ENCODE peak calls at places on chromosomes 12 and 14, in eight cellular contexts. One of them, this sample, is unnamed.

GRCh38 chr12:116599285-116600122 is 40.3 kb downstream of the MAP1LC3B2 start:
- DNase-seq in A549: peak; percentile 83
- DNase-seq in adrenal gland: peak; percentile 86
- DNase-seq in thoracic aorta: peak; percentile 56
- DNase-seq in tibial artery: peak; percentile 90
- DNase-seq in cardiac muscle cell: peak; percentile 87
- DNase-seq in OCI-LY7: peak; percentile 67
- DNase-seq in ovary: peak; percentile 95
- DNase-seq in this sample: peak; percentile 50

GRCh38 chr14:50977863-50978520 is 33.7 kb upstream of the PYGL start:
- DNase-seq in OCI-LY7: peak; percentile 59
- DNase-seq in thoracic aorta: no peak
- DNase-seq in cardiac muscle cell: no peak
- DNase-seq in ovary: no peak
- DNase-seq in tibial artery: no peak
- DNase-seq in A549: no peak
- DNase-seq in adrenal gland: no peak
- DNase-seq in this sample: no peak

GRCh38 chr12:131830335-131831020 is 2.3 kb downstream of the MMP17 start:
- DNase-seq in adrenal gland: peak; percentile 61
- DNase-seq in tibial artery: peak; percentile 86
- DNase-seq in OCI-LY7: peak; percentile 14
- DNase-seq in cardiac muscle cell: peak; percentile 93
- DNase-seq in ovary: peak; percentile 94
- DNase-seq in A549: peak; percentile 58
- DNase-seq in thoracic aorta: no peak
- DNase-seq in this sample: peak; percentile 33

GRCh38 chr12:26833692-26834168 is 736 bp upstream of the ITPR2 start:
- DNase-seq in adrenal gland: peak; percentile 81
- DNase-seq in cardiac muscle cell: peak; percentile 69
- DNase-seq in ovary: peak; percentile 68
- DNase-seq in thoracic aorta: no peak
- DNase-seq in A549: no peak
- DNase-seq in OCI-LY7: peak; percentile 85
- DNase-seq in tibial artery: peak; percentile 71
- DNase-seq in this sample: peak; percentile 26

GRCh38 chr14:44657688-44658388 is 150.8 kb upstream of the FSCB start:
- DNase-seq in tibial artery: no peak
- DNase-seq in OCI-LY7: no peak
- DNase-seq in A549: no peak
- DNase-seq in adrenal gland: no peak
- DNase-seq in cardiac muscle cell: peak; percentile 72
- DNase-seq in ovary: no peak
- DNase-seq in thoracic aorta: no peak
- DNase-seq in this sample: no peak

GRCh38 chr12:102948941-102949352 is 8.5 kb upstream of the ASCL1 start:
- DNase-seq in thoracic aorta: no peak
- DNase-seq in cardiac muscle cell: peak; percentile 60
- DNase-seq in OCI-LY7: peak; percentile 40
- DNase-seq in tibial artery: no peak
- DNase-seq in ovary: peak; percentile 66
- DNase-seq in adrenal gland: peak; percentile 32
- DNase-seq in A549: peak; percentile 47
- DNase-seq in this sample: peak; percentile 21

GRCh38 chr12:5904969-5905368 is 40.1 kb downstream of the ANO2 start:
- DNase-seq in cardiac muscle cell: no peak
- DNase-seq in A549: no peak
- DNase-seq in tibial artery: peak; percentile 55
- DNase-seq in thoracic aorta: no peak
- DNase-seq in OCI-LY7: no peak
- DNase-seq in adrenal gland: no peak
- DNase-seq in ovary: no peak
- DNase-seq in this sample: no peak

GRCh38 chr12:130952106-130952505 is 1.6 kb upstream of the ADGRD1 start:
- DNase-seq in A549: no peak
- DNase-seq in ovary: no peak
- DNase-seq in thoracic aorta: no peak
- DNase-seq in OCI-LY7: no peak
- DNase-seq in tibial artery: no peak
- DNase-seq in adrenal gland: no peak
- DNase-seq in cardiac muscle cell: no peak
- DNase-seq in this sample: no peak

GRCh38 chr12:3049596-3050314 is 27.4 kb upstream of the TSPAN9 start:
- DNase-seq in tibial artery: no peak
- DNase-seq in cardiac muscle cell: no peak
- DNase-seq in ovary: peak; percentile 54
- DNase-seq in OCI-LY7: peak; percentile 17
- DNase-seq in thoracic aorta: no peak
- DNase-seq in A549: no peak
- DNase-seq in adrenal gland: no peak
- DNase-seq in this sample: no peak

DNA sequence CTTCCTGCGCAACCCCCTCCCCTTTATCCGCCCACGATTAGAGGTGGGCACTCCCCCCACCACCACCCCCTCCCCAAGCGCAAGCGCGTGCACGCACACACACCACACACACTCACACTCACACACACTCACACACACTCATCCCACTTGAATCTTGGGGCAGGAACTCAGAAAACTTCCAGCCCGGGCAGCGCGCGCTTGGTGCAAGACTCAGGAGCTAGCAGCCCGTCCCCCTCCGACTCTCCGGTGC is at the start of gene HMGA2:
- DNase-seq in cardiac muscle cell: no peak
- DNase-seq in thoracic aorta: no peak
- DNase-seq in ovary: peak; percentile 47
- DNase-seq in tibial artery: no peak
- DNase-seq in adrenal gland: peak; percentile 31
- DNase-seq in OCI-LY7: no peak
- DNase-seq in A549: no peak
- DNase-seq in this sample: no peak
- H3K4me3 ChIP-seq in cardiac muscle cell: peak within 1 kb of the TSS; percentile 93
- H3K4me3 ChIP-seq in thoracic aorta: peak within 1 kb of the TSS; percentile 81
- H3K4me3 ChIP-seq in ovary: peak within 1 kb of the TSS; percentile 54
- H3K4me3 ChIP-seq in tibial artery: peak within 1 kb of the TSS; percentile 51
- H3K4me3 ChIP-seq in adrenal gland: peak within 1 kb of the TSS; percentile 20
- H3K4me3 ChIP-seq in OCI-LY7: no peak within 1 kb of the TSS
- H3K4me3 ChIP-seq in A549: peak within 1 kb of the TSS; percentile 80
- H3K4me3 ChIP-seq in this sample: no peak within 1 kb of the TSS

GRCh38 chr12:123098780-123099179 is 52.1 kb downstream of the PITPNM2 start:
- DNase-seq in cardiac muscle cell: no peak
- DNase-seq in adrenal gland: no peak
- DNase-seq in A549: no peak
- DNase-seq in tibial artery: no peak
- DNase-seq in thoracic aorta: no peak
- DNase-seq in ovary: no peak
- DNase-seq in OCI-LY7: no peak
- DNase-seq in this sample: no peak
- H3K27ac ChIP-seq in cardiac muscle cell: peak overlapping the region; percentile 86
- H3K27ac ChIP-seq in adrenal gland: peak overlapping the region; percentile 81
- H3K27ac ChIP-seq in A549: no peak overlapping the region
- H3K27ac ChIP-seq in tibial artery: no peak overlapping the region
- H3K27ac ChIP-seq in thoracic aorta: no peak overlapping the region
- H3K27ac ChIP-seq in ovary: no peak overlapping the region
- H3K27ac ChIP-seq in OCI-LY7: no peak overlapping the region
- H3K27ac ChIP-seq in this sample: no peak overlapping the region

DNA sequence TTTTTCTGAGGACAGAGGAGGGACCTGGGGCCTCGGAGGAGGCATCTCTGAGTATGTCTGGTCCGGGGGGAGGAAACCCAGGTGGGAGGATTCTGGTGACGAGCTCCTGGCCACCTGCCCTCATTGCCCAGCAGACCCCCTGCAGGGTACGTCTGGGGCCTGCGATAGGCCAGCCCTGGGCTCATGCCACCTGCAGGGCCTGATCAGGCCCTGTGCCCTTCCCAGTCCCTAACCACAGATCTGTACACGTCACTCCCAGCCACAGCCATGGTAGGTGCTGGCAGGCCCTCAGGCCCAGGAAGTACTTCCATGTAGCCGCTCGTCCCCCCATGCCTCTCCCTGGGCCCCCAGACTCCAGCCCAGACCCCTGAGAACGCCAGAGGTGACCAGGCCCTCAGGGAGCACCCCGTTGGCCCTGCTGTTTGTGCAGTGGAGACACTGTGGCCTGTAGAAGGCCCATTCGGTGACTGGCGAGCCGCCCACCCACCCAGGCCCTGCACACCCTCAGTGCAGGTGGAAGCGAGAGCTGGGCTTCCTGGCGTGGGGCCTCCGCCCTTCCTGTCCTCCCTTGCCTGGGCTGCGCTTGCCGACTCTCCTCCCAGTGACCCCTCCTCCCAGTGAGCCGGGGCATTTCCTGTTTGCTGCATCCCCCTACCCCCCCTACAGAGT is 5.7 kb downstream of the INF2 start:
- DNase-seq in thoracic aorta: no peak
- DNase-seq in tibial artery: no peak
- DNase-seq in ovary: no peak
- DNase-seq in OCI-LY7: no peak
- DNase-seq in adrenal gland: no peak
- DNase-seq in A549: no peak
- DNase-seq in cardiac muscle cell: no peak
- DNase-seq in this sample: peak; percentile 82
- H3K4me3 ChIP-seq in thoracic aorta: peak overlapping the region; percentile 5
- H3K4me3 ChIP-seq in tibial artery: no peak overlapping the region
- H3K4me3 ChIP-seq in ovary: no peak overlapping the region
- H3K4me3 ChIP-seq in OCI-LY7: no peak overlapping the region
- H3K4me3 ChIP-seq in adrenal gland: no peak overlapping the region
- H3K4me3 ChIP-seq in A549: no peak overlapping the region
- H3K4me3 ChIP-seq in cardiac muscle cell: no peak overlapping the region
- H3K4me3 ChIP-seq in this sample: peak overlapping the region; percentile 44

DNA sequence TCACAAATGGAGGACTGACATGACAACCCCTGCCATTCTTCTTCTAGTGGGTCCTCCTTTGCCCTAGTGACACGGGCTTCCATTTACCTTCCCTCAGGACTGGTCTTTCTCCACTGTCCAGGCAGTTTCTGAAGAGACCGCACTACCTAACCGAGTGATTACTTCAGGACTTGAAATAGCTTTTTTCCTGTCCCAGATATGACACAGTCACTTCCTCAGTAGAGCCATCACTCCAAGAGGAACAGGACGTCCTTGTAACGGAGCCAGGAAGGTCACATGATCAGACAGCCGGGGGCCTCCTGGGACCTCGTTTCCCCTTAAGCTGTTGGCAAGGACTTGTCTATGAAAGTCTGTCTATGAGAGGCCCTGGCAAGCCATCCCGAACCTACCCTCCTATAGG is 62.3 kb downstream of the FOS start:
- DNase-seq in adrenal gland: peak; percentile 87
- DNase-seq in tibial artery: peak; percentile 94
- DNase-seq in OCI-LY7: peak; percentile 14
- DNase-seq in cardiac muscle cell: peak; percentile 80
- DNase-seq in A549: no peak
- DNase-seq in ovary: peak; percentile 58
- DNase-seq in thoracic aorta: peak; percentile 49
- DNase-seq in this sample: no peak
- H3K27ac ChIP-seq in adrenal gland: peak overlapping the region; percentile 96
- H3K27ac ChIP-seq in tibial artery: peak overlapping the region; percentile 64
- H3K27ac ChIP-seq in OCI-LY7: no peak overlapping the region
- H3K27ac ChIP-seq in cardiac muscle cell: no peak overlapping the region
- H3K27ac ChIP-seq in A549: no peak overlapping the region
- H3K27ac ChIP-seq in ovary: no peak overlapping the region
- H3K27ac ChIP-seq in thoracic aorta: no peak overlapping the region
- H3K27ac ChIP-seq in this sample: no peak overlapping the region

GRCh38 chr12:47811581-47812484 is 7.9 kb downstream of the HDAC7 start:
- DNase-seq in cardiac muscle cell: peak; percentile 86
- DNase-seq in ovary: peak; percentile 84
- DNase-seq in A549: no peak
- DNase-seq in tibial artery: peak; percentile 91
- DNase-seq in thoracic aorta: peak; percentile 78
- DNase-seq in OCI-LY7: peak; percentile 23
- DNase-seq in adrenal gland: peak; percentile 81
- DNase-seq in this sample: no peak
- H3K4me3 ChIP-seq in cardiac muscle cell: peak overlapping the region; percentile 5
- H3K4me3 ChIP-seq in ovary: peak overlapping the region; percentile 36
- H3K4me3 ChIP-seq in A549: no peak overlapping the region
- H3K4me3 ChIP-seq in tibial artery: peak overlapping the region; percentile 42
- H3K4me3 ChIP-seq in thoracic aorta: peak overlapping the region; percentile 68
- H3K4me3 ChIP-seq in OCI-LY7: peak overlapping the region; percentile 66
- H3K4me3 ChIP-seq in adrenal gland: peak overlapping the region; percentile 2
- H3K4me3 ChIP-seq in this sample: peak overlapping the region; percentile 57

DNA sequence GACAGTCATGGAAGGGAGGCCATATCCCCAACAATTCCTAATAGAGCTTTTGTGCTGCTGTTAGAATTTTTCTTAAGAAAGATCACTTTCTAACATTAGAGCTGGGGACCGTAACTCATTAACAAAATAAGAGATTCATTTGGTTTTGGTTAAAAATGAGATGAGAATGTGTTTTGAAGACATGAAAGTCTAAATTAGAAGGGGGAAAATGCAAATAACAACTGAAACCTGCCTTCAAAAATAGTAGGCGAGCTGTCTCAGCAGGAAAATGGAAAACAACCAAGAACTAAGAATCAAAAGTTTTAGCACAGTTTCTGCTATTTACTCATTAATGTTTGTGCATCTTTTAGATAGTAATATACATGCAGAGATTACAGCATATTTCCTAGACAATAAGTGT is 38.2 kb upstream of the TMTC2 start:
- DNase-seq in tibial artery: no peak
- DNase-seq in A549: no peak
- DNase-seq in ovary: no peak
- DNase-seq in thoracic aorta: no peak
- DNase-seq in cardiac muscle cell: no peak
- DNase-seq in OCI-LY7: no peak
- DNase-seq in adrenal gland: no peak
- DNase-seq in this sample: no peak
- H3K27ac ChIP-seq in tibial artery: no peak overlapping the region
- H3K27ac ChIP-seq in A549: no peak overlapping the region
- H3K27ac ChIP-seq in ovary: no peak overlapping the region
- H3K27ac ChIP-seq in thoracic aorta: no peak overlapping the region
- H3K27ac ChIP-seq in cardiac muscle cell: no peak overlapping the region
- H3K27ac ChIP-seq in OCI-LY7: no peak overlapping the region
- H3K27ac ChIP-seq in adrenal gland: no peak overlapping the region
- H3K27ac ChIP-seq in this sample: no peak overlapping the region

GRCh38 chr12:111029732-111030131 is 109.4 kb upstream of the MYL2 start:
- DNase-seq in thoracic aorta: no peak
- DNase-seq in OCI-LY7: no peak
- DNase-seq in cardiac muscle cell: no peak
- DNase-seq in tibial artery: no peak
- DNase-seq in A549: no peak
- DNase-seq in adrenal gland: no peak
- DNase-seq in ovary: no peak
- DNase-seq in this sample: no peak
- H3K4me3 ChIP-seq in thoracic aorta: no peak overlapping the region
- H3K4me3 ChIP-seq in OCI-LY7: no peak overlapping the region
- H3K4me3 ChIP-seq in cardiac muscle cell: no peak overlapping the region
- H3K4me3 ChIP-seq in tibial artery: no peak overlapping the region
- H3K4me3 ChIP-seq in A549: no peak overlapping the region
- H3K4me3 ChIP-seq in adrenal gland: no peak overlapping the region
- H3K4me3 ChIP-seq in ovary: no peak overlapping the region
- H3K4me3 ChIP-seq in this sample: no peak overlapping the region

This sample was measured in CD4-positive, alpha-beta memory T cell.